ENCODE peak calls at places on chromosomes 7 and 10, in six cellular contexts. Q is activated naive CD8-positive, alpha-beta T cell treated with anti-CD3 and anti-CD28 coated beads for 36 hours; G is A172; N is OCI-LY7; I is HTR-8/SVneo; B is NCI-H1417. U is an unnamed sample.
A peak's percentile ranks its signal among the peaks of the same experiment; 100 is the strongest.

GRCh38 chr7:131995324-131995723 is 438.9 kb upstream of the PODXL start:
- DNase-seq in Q (no peak), G (no peak), N (no peak), I (no peak), B (no peak), U (no peak)

GRCh38 chr7:85719981-85720963 is 533.4 kb upstream of the SEMA3D start:
- DNase-seq in Q (no peak), G (no peak), N (no peak), I (no peak), B (peak; percentile 10), U (no peak)

GRCh38 chr7:92925876-92926696 is 89.7 kb upstream of the CDK6 start:
- DNase-seq in Q (no peak), G (no peak), N (no peak), I (no peak), B (no peak), U (peak; percentile 15)

GRCh38 chr7:157347217-157347904 is 10.6 kb downstream of the DNAJB6 start:
- DNase-seq in Q (no peak), G (peak; percentile 88), N (no peak), I (no peak), B (no peak), U (no peak)

GRCh38 chr10:94088926-94089381 is 95.2 kb downstream of the PLCE1 start:
- DNase-seq in Q (no peak), G (peak; percentile 23), N (no peak), I (no peak), B (no peak), U (peak; percentile 12)

GRCh38 chr10:92452313-92452712 is 121.6 kb downstream of the IDE start:
- DNase-seq in Q (no peak), G (no peak), N (no peak), I (no peak), B (no peak), U (no peak)

GRCh38 chr10:5268234-5268633 is 71.6 kb downstream of the AKR1C4 start:
- DNase-seq in Q (no peak), G (no peak), N (no peak), I (no peak), B (no peak), U (no peak)

GRCh38 chr10:12340371-12340770 is 9.0 kb upstream of the CAMK1D start:
- DNase-seq in Q (no peak), G (no peak), N (peak; percentile 61), I (no peak), B (no peak), U (no peak)

GRCh38 chr10:70114902-70115301 is 17.7 kb downstream of the AIFM2 start:
- DNase-seq in Q (no peak), G (no peak), N (no peak), I (no peak), B (no peak), U (no peak)

GRCh38 chr7:295155-296154 is 5.5 kb downstream of the FOXL3 start:
- DNase-seq in Q (no peak), G (no peak), N (no peak), I (no peak), B (no peak), U (no peak)

GRCh38 chr7:55189878-55190436 is 171.1 kb downstream of the EGFR start:
- DNase-seq in Q (no peak), G (no peak), N (no peak), I (no peak), B (no peak), U (no peak)

GRCh38 chr7:129948338-129948737 is 4.4 kb downstream of the UBE2H start:
- DNase-seq in Q (no peak), G (no peak), N (no peak), I (no peak), B (no peak), U (no peak)

GRCh38 chr10:126924180-126924914 is 19.1 kb downstream of the DOCK1 start:
- DNase-seq in Q (no peak), G (no peak), N (no peak), I (no peak), B (no peak), U (no peak)

GRCh38 chr10:133168617-133169031 is 8.6 kb downstream of the KNDC1 start:
- DNase-seq in Q (no peak), G (no peak), N (no peak), I (no peak), B (no peak), U (no peak)

GRCh38 chr10:47264797-47265281 is 35.2 kb upstream of the GDF10 start:
- DNase-seq in Q (peak; percentile 79), G (no peak), N (no peak), I (no peak), B (no peak), U (no peak)

GRCh38 chr7:142485617-142486226 is 227.9 kb upstream of the PRSS58 start:
- DNase-seq in Q (peak; percentile 18), G (no peak), N (no peak), I (no peak), B (no peak), U (no peak)

GRCh38 chr7:105890290-105890997 is 14.0 kb upstream of the ATXN7L1 start:
- DNase-seq in Q (peak; percentile 36), G (peak; percentile 46), N (no peak), I (no peak), B (no peak), U (no peak)

GRCh38 chr7:98352621-98353020 is 48.3 kb downstream of the BAIAP2L1 start:
- DNase-seq in Q (no peak), G (peak; percentile 35), N (no peak), I (no peak), B (peak; percentile 39), U (no peak)

GRCh38 chr10:3538850-3539531 is 246.0 kb downstream of the KLF6 start:
- DNase-seq in Q (no peak), G (peak; percentile 95), N (no peak), I (peak; percentile 57), B (no peak), U (peak; percentile 83)

GRCh38 chr10:114714281-114714741 is 56.2 kb upstream of the ABLIM1 start:
- DNase-seq in Q (no peak), G (peak; percentile 82), N (no peak), I (peak; percentile 48), B (no peak), U (peak; percentile 61)

GRCh38 chr7:155277385-155277994 is 20.2 kb upstream of the INSIG1 start:
- DNase-seq in Q (no peak), G (no peak), N (no peak), I (no peak), B (no peak), U (no peak)

GRCh38 chr7:22791204-22792158 is 31.2 kb downstream of the TOMM7 start:
- DNase-seq in Q (no peak), G (peak; percentile 59), N (no peak), I (peak; percentile 53), B (no peak), U (no peak)

GRCh38 chr7:47576909-47577255 is 5.0 kb downstream of the TNS3 start:
- DNase-seq in Q (no peak), G (no peak), N (no peak), I (no peak), B (no peak), U (no peak)

GRCh38 chr7:11751807-11752389 is 80.1 kb downstream of the THSD7A start:
- DNase-seq in Q (no peak), G (no peak), N (no peak), I (no peak), B (no peak), U (no peak)

GRCh38 chr10:125559210-125559609 is 123.8 kb downstream of the TEX36 start:
- DNase-seq in Q (no peak), G (no peak), N (no peak), I (no peak), B (no peak), U (no peak)

GRCh38 chr10:28714401-28715053 is 37.2 kb downstream of the BAMBI start:
- DNase-seq in Q (no peak), G (no peak), N (no peak), I (no peak), B (no peak), U (no peak)

GRCh38 chr10:122034149-122034756 is 45.3 kb downstream of the TACC2 start:
- DNase-seq in Q (no peak), G (peak; percentile 16), N (no peak), I (peak; percentile 10), B (no peak), U (no peak)

GRCh38 chr7:3076700-3077099 is 33.0 kb upstream of the CARD11 start:
- DNase-seq in Q (no peak), G (no peak), N (no peak), I (no peak), B (no peak), U (no peak)

GRCh38 chr7:49791089-49791741 is 17.8 kb downstream of the VWC2 start:
- DNase-seq in Q (no peak), G (no peak), N (peak; percentile 91), I (no peak), B (no peak), U (no peak)

GRCh38 chr7:3585826-3586225 is 284.8 kb downstream of the SDK1 start:
- DNase-seq in Q (no peak), G (no peak), N (no peak), I (no peak), B (no peak), U (no peak)

GRCh38 chr10:89670926-89671325 is 25.9 kb upstream of the PANK1 start:
- DNase-seq in Q (no peak), G (no peak), N (no peak), I (no peak), B (no peak), U (no peak)

GRCh38 chr10:7797582-7797981 is 9.6 kb downstream of the ATP5F1C start:
- DNase-seq in Q (peak; percentile 4), G (peak; percentile 92), N (no peak), I (peak; percentile 76), B (no peak), U (no peak)

GRCh38 chr10:51886438-51887068 is 187.2 kb upstream of the CSTF2T start:
- DNase-seq in Q (no peak), G (no peak), N (no peak), I (no peak), B (no peak), U (no peak)

GRCh38 chr7:67100956-67101361 is 104.3 kb downstream of the TYW1 start:
- DNase-seq in Q (no peak), G (no peak), N (no peak), I (no peak), B (no peak), U (no peak)

GRCh38 chr10:70742537-70743429 is 42.4 kb downstream of the TBATA start:
- DNase-seq in Q (no peak), G (peak; percentile 16), N (no peak), I (peak; percentile 19), B (no peak), U (no peak)

GRCh38 chr10:119616879-119617580 is 20.3 kb upstream of the TIAL1 start:
- DNase-seq in Q (no peak), G (no peak), N (no peak), I (no peak), B (no peak), U (no peak)

GRCh38 chr10:132497083-132497680 is 40.4 kb upstream of the INPP5A start:
- DNase-seq in Q (no peak), G (no peak), N (no peak), I (no peak), B (no peak), U (no peak)

U was measured in NCI-H146.